ENCODE peak calls at places on chromosomes 6 and 20, in eight cellular contexts. N is aorta, L is endodermal cell, O is RWPE1, G is K562, J is IMR-90, T is prostate gland, U is PC-9. D is an unnamed sample.

GRCh38 chr6:14948586-14949245 is 297.2 kb upstream of the JARID2 start:
- DNase-seq in N (no peak), L (no peak), O (no peak), G (no peak), J (no peak), T (no peak), U (no peak), D (no peak)

GRCh38 chr6:117907600-117908245 is 659 bp downstream of the SLC35F1 start:
- DNase-seq in N (peak; percentile 59), L (peak; percentile 85), O (no peak), G (no peak), J (no peak), T (no peak), U (no peak), D (no peak)

GRCh38 chr6:150652848-150653613 is 53.3 kb downstream of the PLEKHG1 start:
- DNase-seq in N (no peak), L (no peak), O (no peak), G (no peak), J (no peak), T (no peak), U (no peak), D (peak; percentile 28)

GRCh38 chr6:20367716-20368485 is 33.8 kb upstream of the E2F3 start:
- DNase-seq in N (no peak), L (no peak), O (no peak), G (no peak), J (peak; percentile 42), T (no peak), U (no peak), D (peak; percentile 17)

GRCh38 chr6:12051861-12052368 is 39.8 kb downstream of the HIVEP1 start:
- DNase-seq in N (no peak), L (no peak), O (no peak), G (no peak), J (peak; percentile 88), T (no peak), U (no peak), D (peak; percentile 59)

GRCh38 chr6:132937466-132937906 is 123.1 kb downstream of the RPS12 start:
- DNase-seq in N (no peak), L (peak; percentile 87), O (peak; percentile 30), G (peak; percentile 18), J (peak; percentile 44), T (peak; percentile 50), U (peak; percentile 56), D (peak; percentile 16)

GRCh38 chr20:50415516-50416268 is 94.5 kb upstream of the PTPN1 start:
- DNase-seq in N (peak; percentile 100), L (peak; percentile 77), O (peak; percentile 40), G (no peak), J (peak; percentile 87), T (peak; percentile 100), U (peak; percentile 97), D (peak; percentile 87)

GRCh38 chr6:106116125-106116524 is 30.0 kb downstream of the PRDM1 start:
- DNase-seq in N (no peak), L (no peak), O (no peak), G (no peak), J (peak; percentile 13), T (peak; percentile 86), U (peak; percentile 67), D (no peak)

GRCh38 chr20:276620-277495 is 13.7 kb downstream of the C20orf96 start:
- DNase-seq in N (peak; percentile 44), L (peak; percentile 32), O (no peak), G (no peak), J (no peak), T (no peak), U (no peak), D (no peak)

GRCh38 chr6:142827356-142827755 is 117.6 kb downstream of the HIVEP2 start:
- DNase-seq in N (no peak), L (no peak), O (no peak), G (no peak), J (no peak), T (no peak), U (no peak), D (no peak)

GRCh38 chr20:13396826-13397225 is 175.8 kb downstream of the ISM1 start:
- DNase-seq in N (no peak), L (no peak), O (no peak), G (no peak), J (no peak), T (no peak), U (no peak), D (no peak)

GRCh38 chr20:9474835-9475413 is 39.5 kb upstream of the LAMP5 start:
- DNase-seq in N (no peak), L (no peak), O (no peak), G (no peak), J (peak; percentile 53), T (no peak), U (no peak), D (peak; percentile 49)

GRCh38 chr6:141153563-141153962 is 979.2 kb upstream of the GJE1 start:
- DNase-seq in N (no peak), L (no peak), O (no peak), G (no peak), J (no peak), T (no peak), U (no peak), D (no peak)

GRCh38 chr6:141164042-141164748 is 968.5 kb upstream of the GJE1 start:
- DNase-seq in N (no peak), L (no peak), O (no peak), G (no peak), J (peak; percentile 42), T (no peak), U (peak; percentile 34), D (no peak)

GRCh38 chr6:141152951-141153350 is 979.8 kb upstream of the GJE1 start:
- DNase-seq in N (no peak), L (no peak), O (no peak), G (no peak), J (no peak), T (no peak), U (no peak), D (no peak)

GRCh38 chr6:141158740-141159139 is 974.0 kb upstream of the GJE1 start:
- DNase-seq in N (no peak), L (no peak), O (no peak), G (no peak), J (no peak), T (no peak), U (no peak), D (no peak)
- H3K27ac ChIP-seq in N (no peak overlapping the region), L (no peak overlapping the region), O (no peak overlapping the region), G (no peak overlapping the region), J (no peak overlapping the region), T (no peak overlapping the region), U (no peak overlapping the region), D (no peak overlapping the region)

DNA sequence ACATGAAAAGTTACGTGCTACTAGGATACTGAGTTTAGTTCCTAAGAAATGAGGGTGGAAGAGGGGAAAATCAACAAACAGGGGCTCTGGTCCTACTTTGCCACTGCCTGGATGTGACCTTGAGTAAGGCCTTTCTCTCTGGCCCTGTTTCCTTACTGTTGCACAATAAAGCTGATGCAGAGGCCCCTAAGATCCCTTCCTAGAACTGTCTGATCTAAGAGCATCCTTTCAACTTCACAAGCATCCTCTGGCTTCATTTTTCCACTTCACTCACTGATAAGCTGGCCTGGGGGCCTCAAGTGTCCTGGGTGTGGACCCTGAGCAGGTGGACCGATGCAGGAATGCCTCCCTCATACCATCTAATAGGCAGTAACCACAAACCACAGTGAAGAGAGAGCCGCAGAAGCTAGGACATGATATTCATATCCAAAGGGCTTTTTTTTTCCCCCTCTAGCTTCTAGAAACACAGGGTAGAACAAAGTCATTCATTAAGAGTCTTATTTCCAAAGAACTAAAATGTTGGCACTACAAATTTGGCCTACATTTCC is 21.5 kb downstream of the FKBP1A start:
- DNase-seq in N (no peak), L (no peak), O (no peak), G (no peak), J (no peak), T (no peak), U (no peak), D (no peak)
- H3K27ac ChIP-seq in N (no peak overlapping the region), L (no peak overlapping the region), O (no peak overlapping the region), G (no peak overlapping the region), J (no peak overlapping the region), T (no peak overlapping the region), U (peak overlapping the region; percentile 3), D (peak overlapping the region; percentile 4)

GRCh38 chr6:34393191-34393967 is 910 bp upstream of the NUDT3 start:
- DNase-seq in N (no peak), L (no peak), O (no peak), G (no peak), J (no peak), T (peak; percentile 23), U (no peak), D (no peak)

GRCh38 chr6:34391023-34391485 is 1.4 kb downstream of the NUDT3 start:
- DNase-seq in N (no peak), L (no peak), O (no peak), G (peak; percentile 36), J (peak; percentile 71), T (peak; percentile 12), U (peak; percentile 16), D (peak; percentile 67)

GRCh38 chr6:34391711-34392496 is 565 bp downstream of the NUDT3 start:
- DNase-seq in N (peak; percentile 88), L (peak; percentile 88), O (peak; percentile 50), G (peak; percentile 83), J (peak; percentile 38), T (peak; percentile 24), U (peak; percentile 52), D (peak; percentile 45)

GRCh38 chr6:34393968-34394305 is 1.5 kb upstream of the NUDT3 start:
- DNase-seq in N (no peak), L (no peak), O (no peak), G (no peak), J (no peak), T (no peak), U (no peak), D (no peak)

DNA sequence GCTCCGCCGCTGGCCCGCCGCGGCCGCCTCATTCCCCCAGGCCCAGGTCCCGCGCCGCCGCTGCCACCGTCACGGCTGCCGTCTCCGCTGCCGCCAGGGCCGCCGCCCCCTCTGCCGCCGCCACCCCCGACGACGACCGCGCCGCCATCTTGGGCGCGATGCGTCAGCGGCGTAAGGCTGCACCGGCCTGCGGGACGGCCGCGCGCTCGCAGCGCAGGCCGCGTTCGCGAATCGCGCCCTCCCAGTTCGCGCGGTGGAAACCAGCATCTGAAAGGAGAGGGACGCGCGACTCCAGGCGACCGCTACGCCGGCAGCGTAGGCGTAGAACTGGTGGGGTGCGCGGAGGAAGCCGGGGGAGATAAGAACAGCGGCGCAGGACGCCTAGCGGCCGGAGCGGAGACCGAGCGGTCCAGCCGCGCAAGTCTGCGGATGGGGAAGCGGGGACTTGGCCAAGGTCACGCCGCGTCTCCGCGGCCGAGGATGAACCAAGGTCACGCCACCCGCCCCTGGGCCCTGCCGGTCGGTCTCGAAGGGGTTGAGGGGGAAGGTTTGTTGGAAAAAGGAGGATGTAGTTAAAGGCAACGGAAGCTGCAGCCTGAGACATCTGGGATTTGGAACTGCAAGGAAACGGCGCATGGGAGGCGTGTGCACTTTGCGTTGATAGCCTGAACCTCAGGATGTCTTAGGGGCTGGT is at the start of gene NUDT3:
- DNase-seq in N (peak; percentile 99), L (peak; percentile 97), O (peak; percentile 90), G (peak; percentile 96), J (peak; percentile 93), T (peak; percentile 93), U (peak; percentile 92), D (peak; percentile 83)
- H3K27ac ChIP-seq in N (peak within 1 kb of the TSS; percentile 15), L (peak within 1 kb of the TSS; percentile 65), O (peak within 1 kb of the TSS; percentile 92), G (peak within 1 kb of the TSS; percentile 96), J (peak within 1 kb of the TSS; percentile 94), T (peak within 1 kb of the TSS; percentile 90), U (peak within 1 kb of the TSS; percentile 79), D (peak within 1 kb of the TSS; percentile 78)

DNA sequence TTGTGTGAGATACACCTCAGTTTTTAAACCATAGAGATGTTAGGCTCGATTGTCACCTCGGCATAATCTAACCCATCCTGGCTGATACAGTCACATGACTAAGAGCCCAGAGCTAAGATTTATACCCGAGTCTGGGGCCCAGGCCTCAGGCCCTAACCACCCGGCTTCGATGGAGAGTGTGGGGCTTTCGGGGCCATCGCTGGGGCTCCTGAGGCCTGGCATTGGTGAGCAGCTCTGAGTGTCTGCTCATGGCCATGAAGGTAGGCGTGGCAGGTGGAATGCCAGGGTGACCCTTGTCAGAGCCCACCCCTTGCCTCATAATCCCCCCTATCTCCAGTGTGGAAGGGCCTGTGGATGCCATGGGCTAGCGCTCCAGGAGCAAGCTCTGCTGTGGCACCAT is 164.3 kb downstream of the BMP7 start:
- DNase-seq in N (no peak), L (no peak), O (no peak), G (no peak), J (no peak), T (no peak), U (no peak), D (no peak)
- H3K27ac ChIP-seq in N (no peak overlapping the region), L (no peak overlapping the region), O (no peak overlapping the region), G (no peak overlapping the region), J (no peak overlapping the region), T (no peak overlapping the region), U (no peak overlapping the region), D (no peak overlapping the region)

D was measured in astrocyte.